ENCODE peak calls at places on chromosome X, in ten cellular contexts. M is Caki2; B is RPMI7951; Y is progenitor cell of endocrine pancreas; Q is GM23248; J is HS-5; C is mesothelial cell of epicardium; O is stimulated activated CD4-positive, alpha-beta T cell treated with anti-CD3 and anti-CD28 coated beads, Interleukin-2, amount 100 ng/mL, for 48 hours; G is endothelial cell; L is tibial nerve. X is an unnamed sample.

GRCh38 chrX:15606064-15606590 is 5.4 kb upstream of the ACE2 start:
- DNase-seq in C (no peak), Y (no peak), O (no peak), L (no peak), Q (no peak), J (no peak), M (no peak), B (no peak), G (no peak), X (no peak)

GRCh38 chrX:53695901-53696300 is 9.4 kb upstream of the HUWE1 start:
- DNase-seq in B (no peak), G (no peak), Q (no peak), O (no peak), M (no peak), J (no peak), L (no peak), Y (no peak), C (no peak), X (no peak)

GRCh38 chrX:42505057-42505456 is 272.9 kb downstream of the PPP1R2C start:
- DNase-seq in Q (no peak), C (no peak), Y (no peak), M (no peak), J (no peak), G (no peak), L (no peak), O (no peak), B (no peak), X (no peak)

GRCh38 chrX:23332101-23332887 is 2.4 kb upstream of the PTCHD1 start:
- DNase-seq in Q (no peak), L (no peak), O (no peak), G (no peak), C (no peak), B (no peak), Y (no peak), J (no peak), M (no peak), X (no peak)

GRCh38 chrX:134548257-134548732 is 88.3 kb downstream of the HPRT1 start:
- DNase-seq in G (no peak), Q (peak; percentile 37), M (no peak), Y (no peak), L (no peak), B (no peak), O (no peak), J (no peak), C (no peak), X (no peak)

GRCh38 chrX:20267924-20268701 is 1.4 kb upstream of the RPS6KA3 start:
- DNase-seq in G (peak; percentile 21), Y (peak; percentile 11), L (peak; percentile 37), C (peak; percentile 46), B (no peak), J (no peak), O (no peak), M (no peak), Q (no peak), X (peak; percentile 90)

GRCh38 chrX:55522577-55523254 is 33.1 kb upstream of the USP51 start:
- DNase-seq in C (no peak), G (no peak), Q (no peak), M (no peak), L (no peak), J (no peak), O (no peak), Y (no peak), B (peak; percentile 16), X (no peak)

GRCh38 chrX:140503230-140503585 is 1.7 kb downstream of the SOX3 start:
- DNase-seq in J (no peak), M (peak; percentile 23), L (no peak), Y (no peak), O (no peak), Q (no peak), G (no peak), B (no peak), C (no peak), X (no peak)

GRCh38 chrX:25084446-25084845 is 68.7 kb upstream of the ARX start:
- DNase-seq in M (no peak), G (no peak), J (no peak), C (no peak), Y (no peak), L (no peak), Q (no peak), B (no peak), O (no peak), X (no peak)

GRCh38 chrX:23012162-23012561 is 12.4 kb downstream of the DDX53 start:
- DNase-seq in Q (no peak), G (no peak), B (no peak), L (no peak), C (no peak), O (no peak), Y (no peak), M (no peak), J (no peak), X (no peak)